ENCODE peak calls at places on chromosomes 16 and 17, in eight cellular contexts. K is stomach, Q is left ventricle myocardium inferior, V is epithelial cell of prostate, J is dorsolateral prefrontal cortex, L is suprapubic skin, S is cardiac muscle cell, Y is body of pancreas. Z is an unnamed sample.

GRCh38 chr17:1730345-1731193 is 6.1 kb downstream of the WDR81 start:
- DNase-seq in V (no peak), K (peak; percentile 61), J (no peak), Q (peak; percentile 88), Y (peak; percentile 58), S (no peak), L (peak; percentile 90), Z (no peak)

GRCh38 chr17:15278381-15278780 is 13.3 kb upstream of the PMP22 start:
- DNase-seq in Q (no peak), K (no peak), V (no peak), Y (no peak), S (no peak), J (no peak), L (no peak), Z (no peak)

GRCh38 chr16:57810197-57811024 is 8.1 kb upstream of the KIFC3 start:
- DNase-seq in V (peak; percentile 86), J (peak; percentile 61), Y (peak; percentile 91), Q (peak; percentile 75), K (peak; percentile 90), S (no peak), L (peak; percentile 92), Z (peak; percentile 26)

GRCh38 chr16:67201411-67202345 is 2.7 kb downstream of the ELMO3 start:
- DNase-seq in K (no peak), L (no peak), Y (no peak), V (no peak), J (no peak), Q (no peak), S (no peak), Z (no peak)

GRCh38 chr16:87212026-87212425 is 105.2 kb downstream of the C16orf95 start:
- DNase-seq in L (no peak), J (no peak), K (no peak), S (no peak), V (no peak), Q (no peak), Y (no peak), Z (no peak)

GRCh38 chr17:17236295-17237025 is 508 bp downstream of the FLCN start:
- DNase-seq in L (peak; percentile 77), S (no peak), V (no peak), K (no peak), Y (peak; percentile 21), Q (no peak), J (no peak), Z (no peak)

GRCh38 chr17:68591583-68591982 is 9.6 kb downstream of the FAM20A start:
- DNase-seq in J (no peak), Q (peak; percentile 33), Y (peak; percentile 68), S (no peak), V (no peak), L (no peak), K (no peak), Z (no peak)

GRCh38 chr17:79028496-79029326 is 4.7 kb downstream of the C1QTNF1 start:
- DNase-seq in V (no peak), S (no peak), K (no peak), L (peak; percentile 49), Y (no peak), Q (no peak), J (no peak), Z (no peak)

GRCh38 chr16:10093564-10093963 is 88.7 kb downstream of the GRIN2A start:
- DNase-seq in S (no peak), V (no peak), L (no peak), Q (no peak), J (no peak), Y (no peak), K (no peak), Z (no peak)

GRCh38 chr17:32276217-32276616 is 10.6 kb downstream of the RHBDL3 start:
- DNase-seq in J (no peak), K (no peak), L (no peak), V (no peak), S (no peak), Q (no peak), Y (no peak), Z (no peak)

GRCh38 chr16:83517398-83517797 is 290.4 kb upstream of the HSBP1 start:
- DNase-seq in Q (no peak), Y (no peak), J (no peak), S (no peak), L (no peak), K (no peak), V (no peak), Z (no peak)

GRCh38 chr17:21379080-21379711 is 3.0 kb downstream of the KCNJ12 start:
- DNase-seq in K (peak; percentile 94), Q (peak; percentile 66), L (no peak), J (no peak), Y (peak; percentile 56), V (no peak), S (no peak), Z (no peak)

GRCh38 chr17:76531501-76532038 is 5.9 kb downstream of the CYGB start:
- DNase-seq in J (no peak), L (no peak), Q (no peak), S (no peak), K (no peak), Y (no peak), V (no peak), Z (no peak)

GRCh38 chr16:88976359-88977027 is 514 bp downstream of the CBFA2T3 start:
- DNase-seq in Q (no peak), Y (no peak), V (no peak), J (no peak), L (no peak), K (no peak), S (no peak), Z (no peak)

GRCh38 chr16:14150796-14151195 is 79.7 kb downstream of the MRTFB start:
- DNase-seq in Y (no peak), Q (no peak), L (no peak), K (no peak), V (no peak), J (no peak), S (no peak), Z (no peak)

DNA sequence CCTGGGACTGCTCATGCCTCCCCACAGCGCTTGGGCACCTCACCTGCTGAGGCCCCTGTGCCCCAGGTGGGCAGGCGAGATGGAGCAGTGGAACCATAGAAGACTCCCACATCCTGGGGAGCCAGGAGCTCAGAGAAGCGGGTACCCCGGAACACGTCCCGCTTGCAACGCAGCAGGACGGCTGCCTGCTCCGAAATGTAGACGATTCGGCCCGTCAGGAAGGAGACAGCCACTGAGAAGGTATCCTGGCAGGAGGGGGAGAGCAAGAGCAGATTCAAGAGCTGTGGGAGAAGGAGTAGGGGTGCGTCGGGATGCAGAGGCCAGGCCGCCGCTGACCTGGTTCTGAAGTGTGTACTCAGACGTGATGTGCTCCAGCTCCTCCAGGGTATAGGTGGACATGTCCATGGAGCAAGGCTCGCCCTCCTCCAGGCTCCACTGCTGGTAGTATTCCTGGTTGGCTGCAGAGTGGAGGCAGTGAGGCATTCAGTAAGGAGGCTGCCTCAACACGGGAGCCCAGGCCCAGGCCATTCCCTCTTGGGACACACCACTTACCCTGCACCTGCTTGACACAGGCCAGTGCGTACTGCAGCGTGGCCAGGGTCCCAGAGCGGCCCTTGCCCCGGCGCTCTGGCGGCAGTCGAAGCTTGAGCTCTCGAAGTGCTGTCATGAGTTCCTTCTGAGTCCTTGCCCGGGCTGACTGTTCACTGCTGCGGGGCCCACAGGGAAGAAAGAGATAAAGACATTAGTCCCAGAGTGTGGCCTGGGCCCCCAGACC is 2.6 kb downstream of the PER1 start:
- DNase-seq in Q (no peak), L (no peak), J (no peak), Y (no peak), K (no peak), V (no peak), S (no peak), Z (no peak)
- H3K27ac ChIP-seq in Q (peak overlapping the region; percentile 99), L (no peak overlapping the region), J (peak overlapping the region; percentile 98), Y (peak overlapping the region; percentile 4), K (peak overlapping the region; percentile 100), V (no peak overlapping the region), S (peak overlapping the region; percentile 97), Z (peak overlapping the region; percentile 100)

DNA sequence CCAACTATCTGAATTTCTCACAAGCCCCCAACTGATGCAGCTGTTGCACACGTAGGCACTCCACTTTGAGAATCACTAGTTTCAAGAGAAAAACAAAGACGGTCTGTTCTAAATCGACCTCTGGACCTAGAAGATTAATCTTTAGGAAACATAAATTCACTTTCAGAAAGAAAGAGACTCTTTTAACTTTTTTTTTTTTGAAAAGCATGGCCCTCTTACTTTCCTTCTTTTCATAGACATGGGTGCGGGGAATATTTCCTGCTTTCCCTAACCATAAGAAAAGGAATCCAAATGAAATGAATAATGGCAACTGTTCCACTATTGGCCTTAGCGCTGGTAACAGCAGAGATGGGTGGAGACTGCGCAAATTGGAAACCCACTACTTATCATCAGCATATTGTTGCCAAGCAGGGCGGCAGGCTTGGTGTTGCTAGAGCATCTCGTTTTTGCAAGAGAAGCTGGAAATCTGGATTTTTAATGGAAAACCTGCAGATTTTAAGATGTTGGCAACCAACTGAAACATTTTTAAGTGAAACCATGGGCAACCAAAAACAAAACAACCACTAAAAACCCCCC is 144.3 kb downstream of the GAS7 start:
- DNase-seq in Q (no peak), K (no peak), J (no peak), Y (no peak), V (no peak), L (no peak), S (no peak), Z (no peak)
- H3K27ac ChIP-seq in Q (peak overlapping the region; percentile 64), K (peak overlapping the region; percentile 47), J (peak overlapping the region; percentile 22), Y (no peak overlapping the region), V (no peak overlapping the region), L (peak overlapping the region; percentile 43), S (no peak overlapping the region), Z (peak overlapping the region; percentile 26)

GRCh38 chr16:4509420-4509819 is 29.2 kb downstream of the CDIP1 start:
- DNase-seq in V (no peak), K (no peak), S (no peak), Y (no peak), L (no peak), J (no peak), Q (no peak), Z (no peak)

GRCh38 chr16:4508806-4509205 is 29.8 kb downstream of the CDIP1 start:
- DNase-seq in S (no peak), Q (no peak), K (no peak), V (no peak), J (no peak), Y (no peak), L (no peak), Z (no peak)

GRCh38 chr16:4507588-4508345 is 30.8 kb downstream of the CDIP1 start:
- DNase-seq in J (no peak), V (no peak), S (no peak), Y (no peak), Q (no peak), K (no peak), L (no peak), Z (no peak)

GRCh38 chr16:4505356-4506153 is 29.4 kb downstream of the HMOX2 start:
- DNase-seq in K (peak; percentile 54), Q (no peak), S (no peak), J (no peak), L (no peak), Y (no peak), V (no peak), Z (peak; percentile 45)

DNA sequence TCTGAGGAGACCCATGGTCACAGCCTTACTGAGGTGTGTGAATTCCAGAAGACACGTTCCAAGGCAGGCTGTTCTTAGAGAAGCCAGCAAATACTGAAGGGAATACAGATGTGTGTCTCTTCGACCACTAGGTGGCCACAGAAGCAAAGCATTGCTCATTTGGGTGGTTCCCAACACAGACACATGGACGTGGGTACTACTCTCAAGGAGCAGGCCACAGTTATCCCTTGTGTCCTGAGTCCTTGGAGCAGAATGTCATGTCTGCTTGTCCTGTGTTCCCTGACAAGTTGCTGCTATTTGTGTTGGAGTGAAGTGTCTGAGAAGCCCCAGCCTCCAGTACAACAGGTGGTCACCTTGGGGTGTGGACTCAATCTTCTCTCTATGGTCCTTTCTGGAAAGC is 30.3 kb downstream of the HMOX2 start:
- DNase-seq in J (peak; percentile 68), L (no peak), K (peak; percentile 65), Q (no peak), Y (peak; percentile 74), V (no peak), S (peak; percentile 81), Z (peak; percentile 27)
- H3K27ac ChIP-seq in J (peak overlapping the region; percentile 32), L (no peak overlapping the region), K (peak overlapping the region; percentile 72), Q (peak overlapping the region; percentile 43), Y (no peak overlapping the region), V (peak overlapping the region; percentile 6), S (no peak overlapping the region), Z (peak overlapping the region; percentile 85)

GRCh38 chr17:42521036-42521435 is 15.0 kb upstream of the NAGLU start:
- DNase-seq in L (no peak), K (no peak), Q (no peak), Y (no peak), J (no peak), S (no peak), V (no peak), Z (no peak)
- H3K27ac ChIP-seq in L (peak overlapping the region; percentile 87), K (peak overlapping the region; percentile 93), Q (peak overlapping the region; percentile 98), Y (peak overlapping the region; percentile 65), J (peak overlapping the region; percentile 92), S (peak overlapping the region; percentile 100), V (peak overlapping the region; percentile 93), Z (peak overlapping the region; percentile 87)